ENCODE peak calls at places on chromosome 13, in four cellular contexts. B, T, C and S are unnamed samples.
A peak's percentile ranks its signal among the peaks of the same experiment; 100 is the strongest.

GRCh38 chr13:59119475-59119874 is 1044.3 kb downstream of the DIAPH3 start:
- DNase-seq in B (no peak), T (no peak), C (no peak), S (no peak)

GRCh38 chr13:78601124-78601885 is 2.0 kb downstream of the POU4F1 start:
- DNase-seq in B (no peak), T (no peak), C (no peak), S (no peak)

GRCh38 chr13:113098163-113098732 is 7.3 kb upstream of the F7 start:
- DNase-seq in B (no peak), T (no peak), C (no peak), S (no peak)

GRCh38 chr13:104106705-104107393 is 1040.6 kb upstream of the SLC10A2 start:
- DNase-seq in B (no peak), T (no peak), C (no peak), S (no peak)

GRCh38 chr13:113117956-113118327 is 4.7 kb upstream of the F10 start:
- DNase-seq in B (no peak), T (no peak), C (no peak), S (no peak)

GRCh38 chr13:73090812-73091187 is 32.0 kb downstream of the KLF5 start:
- DNase-seq in B (no peak), T (no peak), C (no peak), S (no peak)

GRCh38 chr13:80245162-80245733 is 95.7 kb downstream of the SPRY2 start:
- DNase-seq in B (no peak), T (no peak), C (no peak), S (no peak)

GRCh38 chr13:73225983-73226382 is 167.2 kb downstream of the KLF5 start:
- DNase-seq in B (no peak), T (no peak), C (no peak), S (no peak)

GRCh38 chr13:29799041-29799440 is 51.4 kb downstream of the UBL3 start:
- DNase-seq in B (no peak), T (no peak), C (no peak), S (no peak)

GRCh38 chr13:98428256-98428966 is 148.5 kb downstream of the STK24 start:
- DNase-seq in B (no peak), T (no peak), C (no peak), S (no peak)

GRCh38 chr13:98429531-98429930 is 147.4 kb downstream of the STK24 start:
- DNase-seq in B (no peak), T (no peak), C (no peak), S (no peak)

GRCh38 chr13:98429081-98429480 is 147.8 kb downstream of the STK24 start:
- DNase-seq in B (no peak), T (no peak), C (no peak), S (no peak)

GRCh38 chr13:98429977-98430785 is 146.7 kb downstream of the STK24 start:
- DNase-seq in B (no peak), T (no peak), C (no peak), S (no peak)

GRCh38 chr13:98427331-98427995 is 149.4 kb downstream of the STK24 start:
- DNase-seq in B (no peak), T (no peak), C (no peak), S (no peak)
- H3K4me3 ChIP-seq in B (no peak overlapping the region), T (no peak overlapping the region), C (no peak overlapping the region), S (no peak overlapping the region)

DNA sequence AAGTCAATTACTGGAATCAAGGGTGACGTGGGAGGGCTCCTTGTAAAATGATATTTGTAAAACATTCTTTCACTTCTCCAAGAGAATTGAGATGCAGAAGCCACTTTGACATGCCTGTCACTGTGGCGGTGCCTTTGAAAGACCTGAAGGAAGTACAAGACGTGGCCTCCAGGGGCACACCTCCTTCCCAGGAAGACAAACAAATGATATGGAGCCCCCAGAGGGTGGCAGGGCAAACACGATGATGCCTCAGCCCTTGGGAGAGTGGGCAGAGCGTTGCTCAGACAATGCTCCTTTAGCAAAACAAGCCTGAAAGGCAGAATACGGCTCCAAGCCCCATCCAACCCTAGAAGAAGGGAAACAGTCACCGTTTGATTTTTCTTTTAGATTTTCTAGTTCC is 9.3 kb upstream of the ATP12A start:
- DNase-seq in B (no peak), T (peak; percentile 75), C (peak; percentile 17), S (no peak)
- H3K9ac ChIP-seq in B (no peak overlapping the region), T (no peak overlapping the region), C (no peak overlapping the region), S (no peak overlapping the region)

GRCh38 chr13:47426126-47426849 is 529.4 kb upstream of the HTR2A start:
- DNase-seq in B (no peak), T (no peak), C (no peak), S (no peak)
- TF ChIP-seq YY1 in B (no peak), T (no peak), C (no peak), S (no peak)

DNA sequence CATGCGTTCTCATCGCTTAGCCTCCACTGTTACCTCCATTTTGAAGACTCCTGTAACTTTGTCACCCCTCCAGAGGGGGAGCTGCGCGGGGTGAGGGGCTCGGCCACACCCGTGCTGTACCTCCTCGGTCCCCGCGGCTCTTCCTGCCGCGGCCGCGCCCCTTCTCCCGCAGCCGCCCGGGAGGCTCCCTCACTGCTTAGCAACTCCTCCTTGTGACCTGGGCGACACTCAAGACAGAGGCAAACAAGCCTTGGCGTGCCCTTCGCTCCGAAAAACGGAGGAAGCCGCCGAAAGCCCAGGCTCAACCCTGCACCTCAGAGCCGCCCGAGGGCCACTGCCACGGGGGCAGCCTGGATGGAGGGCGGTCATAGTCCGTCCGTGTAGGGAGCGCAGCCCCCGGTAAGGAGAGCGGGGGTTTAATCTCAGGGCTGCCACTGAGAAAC is 494.3 kb downstream of the FOXO1 start:
- DNase-seq in B (no peak), T (no peak), C (no peak), S (no peak)
- H3K4me3 ChIP-seq in B (no peak overlapping the region), T (no peak overlapping the region), C (no peak overlapping the region), S (no peak overlapping the region)

GRCh38 chr13:87426737-87427136 is 244.4 kb upstream of the SLITRK5 start:
- DNase-seq in B (no peak), T (no peak), C (no peak), S (peak; percentile 6)
- H3K9ac ChIP-seq in B (no peak overlapping the region), T (no peak overlapping the region), C (no peak overlapping the region), S (no peak overlapping the region)

DNA sequence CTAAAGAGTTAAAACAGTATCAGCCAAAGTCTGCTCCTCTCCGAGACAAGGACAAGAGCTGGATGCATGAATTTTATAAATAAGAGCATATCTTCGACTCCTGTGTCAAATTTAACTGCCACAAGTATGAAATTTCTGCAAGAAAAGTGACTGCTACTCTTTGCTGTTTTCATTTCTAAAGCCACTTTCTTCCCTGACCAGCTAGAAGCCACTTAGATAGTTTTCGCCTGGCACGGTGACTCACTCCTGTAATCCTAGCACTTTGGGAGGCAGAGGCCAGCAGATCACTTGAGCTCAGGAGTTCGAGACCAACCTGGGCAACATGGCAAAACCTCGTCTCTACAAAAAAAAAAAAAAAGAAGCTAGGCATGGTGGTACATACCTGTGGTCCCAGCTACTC is 61.3 kb downstream of the ENOX1 start:
- DNase-seq in B (no peak), T (no peak), C (no peak), S (no peak)
- TF ChIP-seq YY1 in B (no peak), T (no peak), C (no peak), S (no peak)

GRCh38 chr13:51107996-51108395 is 3.1 kb downstream of the C13orf42 start:
- DNase-seq in B (no peak), T (no peak), C (no peak), S (no peak)
- H3K4me3 ChIP-seq in B (no peak overlapping the region), T (no peak overlapping the region), C (no peak overlapping the region), S (no peak overlapping the region)

GRCh38 chr13:75299913-75300862 is 181.8 kb downstream of the TBC1D4 start:
- DNase-seq in B (no peak), T (no peak), C (no peak), S (no peak)
- H3K9ac ChIP-seq in B (no peak overlapping the region), T (no peak overlapping the region), C (no peak overlapping the region), S (no peak overlapping the region)